ENCODE peak calls at places on chromosomes 13 and 19, in five cellular contexts. One of them, this sample, is unnamed. For H3K4me1, the result is how much of the 10 kb centered on the place peaks cover.

GRCh38 chr13:46389985-46390384 is 2.9 kb upstream of the RUBCNL start:
- DNase-seq in A549: no peak
- DNase-seq in adrenal gland: peak
- DNase-seq in transverse colon: peak
- DNase-seq in astrocyte: no peak
- DNase-seq in this sample: no peak

GRCh38 chr19:46134527-46134926 is 10.0 kb upstream of the IGFL3 start:
- DNase-seq in A549: no peak
- DNase-seq in adrenal gland: no peak
- DNase-seq in transverse colon: no peak
- DNase-seq in astrocyte: peak
- DNase-seq in this sample: no peak

GRCh38 chr19:49875801-49876421 is 1.2 kb downstream of the AKT1S1 start:
- DNase-seq in A549: no peak
- DNase-seq in adrenal gland: peak
- DNase-seq in transverse colon: peak
- DNase-seq in astrocyte: no peak
- DNase-seq in this sample: peak

GRCh38 chr13:20128459-20128927 is 32.4 kb downstream of the GJA3 start:
- DNase-seq in A549: no peak
- DNase-seq in adrenal gland: peak
- DNase-seq in transverse colon: peak
- DNase-seq in astrocyte: no peak
- DNase-seq in this sample: no peak

GRCh38 chr19:55345818-55346724 is 6.4 kb downstream of the KMT5C start:
- DNase-seq in A549: peak
- DNase-seq in adrenal gland: peak
- DNase-seq in transverse colon: peak
- DNase-seq in astrocyte: no peak
- DNase-seq in this sample: no peak

GRCh38 chr19:47778089-47778953 is at the start of gene SELENOW:
- DNase-seq in A549: peak
- DNase-seq in adrenal gland: peak
- DNase-seq in transverse colon: peak
- DNase-seq in astrocyte: peak
- DNase-seq in this sample: peak

GRCh38 chr13:98285317-98285716 is 108.2 kb upstream of the RNF113B start:
- DNase-seq in A549: no peak
- DNase-seq in adrenal gland: no peak
- DNase-seq in transverse colon: no peak
- DNase-seq in astrocyte: peak
- DNase-seq in this sample: no peak

GRCh38 chr13:113493315-113493951 is 2.9 kb upstream of the DCUN1D2 start:
- DNase-seq in A549: peak
- DNase-seq in adrenal gland: no peak
- DNase-seq in transverse colon: no peak
- DNase-seq in astrocyte: peak
- DNase-seq in this sample: peak

GRCh38 chr13:33183431-33184130 is 102.0 kb downstream of the STARD13 start:
- DNase-seq in A549: no peak
- DNase-seq in adrenal gland: no peak
- DNase-seq in transverse colon: no peak
- DNase-seq in astrocyte: peak
- DNase-seq in this sample: no peak

GRCh38 chr13:64709079-64709478 is 2521.1 kb downstream of the PCDH9 start:
- DNase-seq in A549: no peak
- DNase-seq in adrenal gland: no peak
- DNase-seq in transverse colon: no peak
- DNase-seq in astrocyte: no peak
- DNase-seq in this sample: no peak

GRCh38 chr13:26132756-26133155 is 80.9 kb upstream of the SHISA2 start:
- DNase-seq in A549: no peak
- DNase-seq in adrenal gland: no peak
- DNase-seq in transverse colon: no peak
- DNase-seq in astrocyte: peak
- DNase-seq in this sample: peak

GRCh38 chr13:83221256-83221655 is 661.0 kb downstream of the SLITRK1 start:
- DNase-seq in A549: peak
- DNase-seq in adrenal gland: no peak
- DNase-seq in transverse colon: no peak
- DNase-seq in astrocyte: no peak
- DNase-seq in this sample: no peak

GRCh38 chr19:37654525-37654832 is 786 bp downstream of the ZFP30 start:
- DNase-seq in A549: no peak
- DNase-seq in adrenal gland: no peak
- DNase-seq in transverse colon: no peak
- DNase-seq in astrocyte: peak
- DNase-seq in this sample: peak

GRCh38 chr13:102680842-102681725 is 13.8 kb downstream of the METTL21C start:
- DNase-seq in A549: no peak
- DNase-seq in adrenal gland: no peak
- DNase-seq in transverse colon: no peak
- DNase-seq in astrocyte: peak
- DNase-seq in this sample: no peak

GRCh38 chr13:75312884-75313520 is 169.0 kb downstream of the TBC1D4 start:
- DNase-seq in A549: no peak
- DNase-seq in adrenal gland: no peak
- DNase-seq in transverse colon: no peak
- DNase-seq in astrocyte: no peak
- DNase-seq in this sample: no peak

GRCh38 chr13:59247166-59247565 is 916.6 kb downstream of the DIAPH3 start:
- DNase-seq in A549: no peak
- DNase-seq in adrenal gland: peak
- DNase-seq in transverse colon: peak
- DNase-seq in astrocyte: no peak
- DNase-seq in this sample: peak

GRCh38 chr19:19444694-19445155 is 39.2 kb downstream of the GATAD2A start:
- DNase-seq in A549: no peak
- DNase-seq in adrenal gland: peak
- DNase-seq in transverse colon: no peak
- DNase-seq in astrocyte: peak
- DNase-seq in this sample: no peak

GRCh38 chr19:19447536-19448237 is 42.2 kb downstream of the GATAD2A start:
- DNase-seq in A549: no peak
- DNase-seq in adrenal gland: peak
- DNase-seq in transverse colon: no peak
- DNase-seq in astrocyte: no peak
- DNase-seq in this sample: no peak

GRCh38 chr19:19446655-19447437 is 41.4 kb downstream of the GATAD2A start:
- DNase-seq in A549: no peak
- DNase-seq in adrenal gland: no peak
- DNase-seq in transverse colon: no peak
- DNase-seq in astrocyte: no peak
- DNase-seq in this sample: no peak

GRCh38 chr19:19445288-19445687 is 39.8 kb downstream of the GATAD2A start:
- DNase-seq in A549: no peak
- DNase-seq in adrenal gland: no peak
- DNase-seq in transverse colon: no peak
- DNase-seq in astrocyte: no peak
- DNase-seq in this sample: no peak

GRCh38 chr19:19445911-19446361 is 40.5 kb downstream of the GATAD2A start:
- DNase-seq in A549: no peak
- DNase-seq in adrenal gland: no peak
- DNase-seq in transverse colon: no peak
- DNase-seq in astrocyte: peak
- DNase-seq in this sample: no peak
- H3K4me1 ChIP-seq in A549: under half
- H3K4me1 ChIP-seq in adrenal gland: under half
- H3K4me1 ChIP-seq in transverse colon: under half
- H3K4me1 ChIP-seq in astrocyte: under half
- H3K4me1 ChIP-seq in this sample: under half

DNA sequence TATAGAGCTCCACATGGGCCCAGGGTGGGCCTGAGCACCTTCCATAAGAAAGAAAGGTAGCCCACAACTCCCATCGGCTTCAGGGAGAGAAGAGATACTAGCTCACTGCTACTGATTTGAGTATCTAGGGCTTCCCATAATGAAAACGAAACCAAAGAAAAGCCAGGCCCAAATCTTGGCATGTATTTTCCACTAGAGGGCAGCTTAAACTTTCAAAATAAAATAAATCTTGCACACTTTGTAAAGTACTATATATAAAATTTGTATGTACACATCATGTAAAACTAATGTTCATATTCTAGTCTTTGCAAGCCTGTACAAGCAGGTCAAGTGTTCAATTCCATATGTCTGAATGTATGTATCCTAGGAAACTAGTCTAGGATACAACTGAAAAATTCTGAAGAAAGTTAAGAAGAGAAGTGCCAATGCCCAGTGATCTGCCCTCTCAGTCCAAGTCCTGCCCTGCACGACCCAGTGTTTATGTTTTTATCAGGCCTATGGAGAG is 475.9 kb downstream of the UQCRFS1 start:
- DNase-seq in A549: peak
- DNase-seq in adrenal gland: peak
- DNase-seq in transverse colon: no peak
- DNase-seq in astrocyte: peak
- DNase-seq in this sample: no peak
- H3K4me1 ChIP-seq in A549: under half
- H3K4me1 ChIP-seq in adrenal gland: under half
- H3K4me1 ChIP-seq in transverse colon: under half
- H3K4me1 ChIP-seq in astrocyte: under half
- H3K4me1 ChIP-seq in this sample: under half

DNA sequence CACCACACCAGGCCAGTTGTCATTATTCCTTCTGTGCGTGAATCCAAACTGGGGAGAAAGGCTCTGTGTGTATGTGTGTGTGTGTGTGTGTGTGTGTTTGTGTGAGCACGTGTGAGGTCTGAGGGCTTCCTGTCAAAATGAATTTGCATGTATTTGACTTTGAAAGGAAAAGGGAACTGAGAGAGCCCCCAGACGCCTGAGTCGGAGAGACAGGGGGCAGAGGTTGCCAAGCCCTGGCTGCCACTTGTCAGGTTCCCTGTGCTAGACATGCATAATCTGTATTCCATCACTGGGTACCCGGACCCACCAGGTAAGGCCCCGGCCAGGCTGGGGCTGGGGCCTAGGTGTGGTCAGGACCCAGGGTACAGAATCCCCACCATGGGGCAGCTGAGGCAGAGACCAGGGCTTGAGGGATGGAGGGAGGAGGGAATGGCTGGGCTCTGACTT is at the start of gene CLEC17A:
- DNase-seq in A549: no peak
- DNase-seq in adrenal gland: no peak
- DNase-seq in transverse colon: no peak
- DNase-seq in astrocyte: no peak
- DNase-seq in this sample: no peak
- H3K4me1 ChIP-seq in A549: under half
- H3K4me1 ChIP-seq in adrenal gland: under half
- H3K4me1 ChIP-seq in transverse colon: under half
- H3K4me1 ChIP-seq in astrocyte: under half
- H3K4me1 ChIP-seq in this sample: under half

GRCh38 chr19:29614780-29615179 is 8.7 kb downstream of the POP4 start:
- DNase-seq in A549: no peak
- DNase-seq in adrenal gland: no peak
- DNase-seq in transverse colon: no peak
- DNase-seq in astrocyte: no peak
- DNase-seq in this sample: no peak
- H3K4me1 ChIP-seq in A549: under half
- H3K4me1 ChIP-seq in adrenal gland: under half
- H3K4me1 ChIP-seq in transverse colon: under half
- H3K4me1 ChIP-seq in astrocyte: under half
- H3K4me1 ChIP-seq in this sample: under half

GRCh38 chr19:51347209-51347928 is 5.4 kb upstream of the VSIG10L start:
- DNase-seq in A549: no peak
- DNase-seq in adrenal gland: no peak
- DNase-seq in transverse colon: no peak
- DNase-seq in astrocyte: no peak
- DNase-seq in this sample: no peak
- H3K4me1 ChIP-seq in A549: under half
- H3K4me1 ChIP-seq in adrenal gland: under half
- H3K4me1 ChIP-seq in transverse colon: under half
- H3K4me1 ChIP-seq in astrocyte: under half
- H3K4me1 ChIP-seq in this sample: under half

GRCh38 chr19:17101686-17102628 is 26.4 kb downstream of the MYO9B start:
- DNase-seq in A549: no peak
- DNase-seq in adrenal gland: peak
- DNase-seq in transverse colon: no peak
- DNase-seq in astrocyte: no peak
- DNase-seq in this sample: no peak

GRCh38 chr19:17097593-17098126 is 22.1 kb downstream of the MYO9B start:
- DNase-seq in A549: peak
- DNase-seq in adrenal gland: peak
- DNase-seq in transverse colon: no peak
- DNase-seq in astrocyte: no peak
- DNase-seq in this sample: peak

GRCh38 chr19:17103177-17103576 is 27.6 kb downstream of the MYO9B start:
- DNase-seq in A549: peak
- DNase-seq in adrenal gland: peak
- DNase-seq in transverse colon: peak
- DNase-seq in astrocyte: no peak
- DNase-seq in this sample: peak

GRCh38 chr19:17095141-17095919 is 19.8 kb downstream of the MYO9B start:
- DNase-seq in A549: no peak
- DNase-seq in adrenal gland: no peak
- DNase-seq in transverse colon: peak
- DNase-seq in astrocyte: peak
- DNase-seq in this sample: no peak

GRCh38 chr19:17098326-17098725 is 22.7 kb downstream of the MYO9B start:
- DNase-seq in A549: no peak
- DNase-seq in adrenal gland: no peak
- DNase-seq in transverse colon: no peak
- DNase-seq in astrocyte: no peak
- DNase-seq in this sample: no peak
- H3K4me1 ChIP-seq in A549: under half
- H3K4me1 ChIP-seq in adrenal gland: under half
- H3K4me1 ChIP-seq in transverse colon: under half
- H3K4me1 ChIP-seq in astrocyte: under half
- H3K4me1 ChIP-seq in this sample: under half

GRCh38 chr13:85725433-85725832 is 73.8 kb downstream of the SLITRK6 start:
- DNase-seq in A549: no peak
- DNase-seq in adrenal gland: no peak
- DNase-seq in transverse colon: no peak
- DNase-seq in astrocyte: no peak
- DNase-seq in this sample: no peak
- H3K4me1 ChIP-seq in A549: under half
- H3K4me1 ChIP-seq in adrenal gland: under half
- H3K4me1 ChIP-seq in transverse colon: under half
- H3K4me1 ChIP-seq in astrocyte: under half
- H3K4me1 ChIP-seq in this sample: under half